ENCODE peak calls at places on chromosomes 12 and 14, in five cellular contexts. O is HL-60, P is ovary, J is iPS-NIHi11, R is AG08395. X is an unnamed sample.

GRCh38 chr14:104217486-104218360 is 79.3 kb downstream of the KIF26A start:
- DNase-seq in R (no peak), O (no peak), J (no peak), P (no peak), X (no peak)

GRCh38 chr12:53981652-53982565 is 3.0 kb upstream of the HOXC10 start:
- DNase-seq in P (no peak), R (no peak), J (no peak), O (no peak), X (no peak)

GRCh38 chr14:91149462-91149861 is 35.6 kb downstream of the DGLUCY start:
- DNase-seq in J (no peak), O (no peak), P (peak; percentile 42), R (peak; percentile 92), X (no peak)

GRCh38 chr12:57766464-57767311 is at the start of gene CYP27B1:
- DNase-seq in O (no peak), R (no peak), P (peak; percentile 68), J (peak; percentile 63), X (no peak)

GRCh38 chr14:24941719-24942118 is 108.2 kb downstream of the STXBP6 start:
- DNase-seq in R (no peak), O (no peak), P (no peak), J (peak; percentile 32), X (no peak)

GRCh38 chr12:83823386-83824045 is 1089.1 kb downstream of the SLC6A15 start:
- DNase-seq in O (peak; percentile 79), J (peak; percentile 48), P (no peak), R (peak; percentile 3), X (no peak)

GRCh38 chr14:101102875-101103274 is 199.4 kb upstream of the RTL1 start:
- DNase-seq in J (no peak), R (no peak), P (peak; percentile 23), O (no peak), X (no peak)

GRCh38 chr12:64400041-64400440 is 4.2 kb upstream of the XPOT start:
- DNase-seq in J (peak; percentile 38), R (peak; percentile 30), O (no peak), P (no peak), X (no peak)

GRCh38 chr12:68771223-68771925 is 25.4 kb downstream of the SLC35E3 start:
- DNase-seq in J (no peak), R (no peak), O (no peak), P (no peak), X (no peak)

GRCh38 chr14:20428802-20429201 is 7.2 kb downstream of the KLHL33 start:
- DNase-seq in R (no peak), O (no peak), J (no peak), P (no peak), X (no peak)

GRCh38 chr14:97976861-97977260 is 1179.7 kb downstream of the VRK1 start:
- DNase-seq in O (no peak), R (no peak), J (no peak), P (no peak), X (no peak)

GRCh38 chr12:54988402-54989054 is 4.0 kb upstream of the TESPA1 start:
- DNase-seq in J (no peak), P (peak; percentile 80), O (no peak), R (peak; percentile 12), X (peak; percentile 5)

GRCh38 chr14:68245146-68246073 is 425.8 kb downstream of the RAD51B start:
- DNase-seq in P (peak; percentile 47), O (no peak), R (no peak), J (no peak), X (no peak)

GRCh38 chr12:57481671-57482070 is 2.0 kb upstream of the ARHGAP9 start:
- DNase-seq in P (no peak), J (no peak), R (no peak), O (no peak), X (no peak)

GRCh38 chr14:71130491-71131179 is 223.4 kb downstream of the PCNX1 start:
- DNase-seq in R (no peak), P (no peak), O (no peak), J (no peak), X (no peak)

GRCh38 chr14:89000007-89000942 is 175.8 kb downstream of the TTC8 start:
- DNase-seq in O (peak; percentile 71), R (peak; percentile 95), J (peak; percentile 34), P (no peak), X (peak; percentile 72)

GRCh38 chr12:130288201-130288600 is 49.5 kb upstream of the PIWIL1 start:
- DNase-seq in R (no peak), O (no peak), J (no peak), P (no peak), X (no peak)

GRCh38 chr12:111453071-111453989 is 47.6 kb downstream of the SH2B3 start:
- DNase-seq in J (no peak), O (no peak), R (no peak), P (peak; percentile 18), X (no peak)

GRCh38 chr12:79374543-79374942 is 316.2 kb downstream of the PAWR start:
- DNase-seq in P (no peak), O (no peak), R (no peak), J (no peak), X (no peak)

GRCh38 chr12:54363047-54363446 is 1.2 kb downstream of the GPR84 start:
- DNase-seq in P (no peak), J (no peak), R (no peak), O (no peak), X (no peak)

GRCh38 chr14:77324816-77325745 is 4.2 kb downstream of the GSTZ1 start:
- DNase-seq in R (no peak), J (no peak), O (no peak), P (no peak), X (no peak)

GRCh38 chr12:22935090-22935489 is 310.1 kb downstream of the ETNK1 start:
- DNase-seq in R (no peak), J (peak; percentile 27), O (no peak), P (no peak), X (no peak)

GRCh38 chr14:99688629-99689028 is 4.5 kb downstream of the CYP46A1 start:
- DNase-seq in P (no peak), R (no peak), J (no peak), O (no peak), X (no peak)

GRCh38 chr12:95763809-95764253 is 26.7 kb downstream of the NTN4 start:
- DNase-seq in J (no peak), O (no peak), R (peak; percentile 83), P (no peak), X (no peak)

GRCh38 chr14:61561144-61561543 is 134.2 kb upstream of the HIF1A start:
- DNase-seq in P (no peak), O (no peak), J (no peak), R (no peak), X (no peak)

X was measured in GF-D8.